ENCODE peak calls at places on chromosomes 16 and 17, in four cellular contexts. Y, Z, P and W are unnamed samples.

GRCh38 chr16:30032083-30032819 is 1.2 kb upstream of the TLCD3B start:
- DNase-seq in Z (peak; percentile 84), P (no peak), Y (peak; percentile 82), W (peak; percentile 89)

GRCh38 chr17:43634681-43635125 is 27.0 kb downstream of the MEOX1 start:
- DNase-seq in P (no peak), Y (peak; percentile 53), Z (no peak), W (no peak)

GRCh38 chr17:17156511-17156910 is 49.6 kb downstream of the PLD6 start:
- DNase-seq in P (no peak), Z (no peak), Y (no peak), W (no peak)

GRCh38 chr17:70677783-70678647 is 508.7 kb downstream of the KCNJ2 start:
- DNase-seq in Y (peak; percentile 75), P (no peak), Z (no peak), W (peak; percentile 67)

GRCh38 chr16:29925173-29925804 is 737 bp downstream of the KCTD13 start:
- DNase-seq in P (no peak), Y (no peak), Z (peak; percentile 23), W (no peak)

GRCh38 chr17:336110-337021 is 16.2 kb downstream of the RPH3AL start:
- DNase-seq in Y (no peak), P (no peak), Z (no peak), W (no peak)

GRCh38 chr17:40463122-40463550 is 19.9 kb downstream of the IGFBP4 start:
- DNase-seq in Y (no peak), Z (no peak), P (no peak), W (no peak)

GRCh38 chr16:6195966-6196365 is 1098.4 kb upstream of the EEF2KMT start:
- DNase-seq in P (no peak), Z (no peak), Y (no peak), W (no peak)

GRCh38 chr16:78543066-78543465 is 443.6 kb downstream of the WWOX start:
- DNase-seq in P (no peak), Z (no peak), Y (no peak), W (no peak)

GRCh38 chr16:1206326-1206725 is 18.7 kb downstream of the TPSG1 start:
- DNase-seq in Y (peak; percentile 23), Z (no peak), P (no peak), W (no peak)

GRCh38 chr17:64275016-64275415 is 12.0 kb upstream of the TEX2 start:
- DNase-seq in P (no peak), Y (no peak), Z (no peak), W (no peak)

GRCh38 chr17:59830007-59830630 is 62.6 kb downstream of the TUBD1 start:
- DNase-seq in Y (no peak), P (no peak), Z (no peak), W (no peak)

GRCh38 chr16:75931043-75931442 is 204.8 kb upstream of the CPHXL start:
- DNase-seq in Y (no peak), P (no peak), Z (no peak), W (no peak)
- TF ChIP-seq FOXK2 in Y (no peak), P (no peak), Z (no peak), W (no peak)

GRCh38 chr16:35516551-35516950 is 2057.1 kb downstream of the TP53TG3F start:
- DNase-seq in Z (no peak), Y (no peak), P (no peak), W (no peak)
- TF ChIP-seq FOXK2 in Z (no peak), Y (no peak), P (no peak), W (no peak)

DNA sequence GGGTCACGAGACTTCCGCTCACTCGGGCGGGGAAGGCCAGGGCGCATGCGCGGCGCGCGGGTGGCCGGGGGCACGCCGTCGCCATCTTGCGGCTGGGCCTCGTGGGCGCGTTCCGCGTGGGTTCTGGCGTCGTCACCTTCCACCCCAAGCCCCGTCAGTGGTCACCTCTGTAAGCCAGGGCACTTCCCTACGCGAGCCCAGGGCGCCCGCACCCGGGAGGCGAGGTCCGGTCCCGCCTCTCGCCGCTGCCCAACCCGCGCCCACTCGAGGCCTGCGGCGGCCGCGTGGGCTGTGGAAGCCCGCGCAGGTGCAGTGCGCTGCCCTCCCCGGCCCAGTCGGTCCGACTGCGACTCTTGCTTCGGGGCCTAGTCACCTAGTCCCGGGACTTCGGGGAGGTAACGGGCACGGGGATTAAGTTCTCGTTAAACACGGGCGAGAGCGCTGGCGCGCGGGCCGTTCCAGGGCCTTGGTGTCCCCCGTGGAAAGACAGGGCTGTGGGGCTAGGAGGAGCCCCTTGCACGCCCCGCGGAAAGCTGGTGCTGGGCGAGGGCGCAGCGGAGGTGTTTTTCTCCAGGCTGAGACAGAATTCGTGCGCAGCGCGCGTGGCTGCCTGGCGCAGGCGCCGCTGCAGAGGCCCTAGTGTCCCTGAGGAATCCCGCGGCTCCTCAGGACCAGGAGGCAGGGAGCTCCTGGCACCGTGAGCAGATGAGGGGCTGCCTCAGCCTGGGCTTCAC is 417 bp upstream of the ARHGDIA start:
- DNase-seq in Y (peak; percentile 86), Z (peak; percentile 95), P (peak; percentile 53), W (peak; percentile 96)
- TF ChIP-seq FOXK2 in Y (no peak), Z (peak; percentile 34), P (no peak), W (no peak)

DNA sequence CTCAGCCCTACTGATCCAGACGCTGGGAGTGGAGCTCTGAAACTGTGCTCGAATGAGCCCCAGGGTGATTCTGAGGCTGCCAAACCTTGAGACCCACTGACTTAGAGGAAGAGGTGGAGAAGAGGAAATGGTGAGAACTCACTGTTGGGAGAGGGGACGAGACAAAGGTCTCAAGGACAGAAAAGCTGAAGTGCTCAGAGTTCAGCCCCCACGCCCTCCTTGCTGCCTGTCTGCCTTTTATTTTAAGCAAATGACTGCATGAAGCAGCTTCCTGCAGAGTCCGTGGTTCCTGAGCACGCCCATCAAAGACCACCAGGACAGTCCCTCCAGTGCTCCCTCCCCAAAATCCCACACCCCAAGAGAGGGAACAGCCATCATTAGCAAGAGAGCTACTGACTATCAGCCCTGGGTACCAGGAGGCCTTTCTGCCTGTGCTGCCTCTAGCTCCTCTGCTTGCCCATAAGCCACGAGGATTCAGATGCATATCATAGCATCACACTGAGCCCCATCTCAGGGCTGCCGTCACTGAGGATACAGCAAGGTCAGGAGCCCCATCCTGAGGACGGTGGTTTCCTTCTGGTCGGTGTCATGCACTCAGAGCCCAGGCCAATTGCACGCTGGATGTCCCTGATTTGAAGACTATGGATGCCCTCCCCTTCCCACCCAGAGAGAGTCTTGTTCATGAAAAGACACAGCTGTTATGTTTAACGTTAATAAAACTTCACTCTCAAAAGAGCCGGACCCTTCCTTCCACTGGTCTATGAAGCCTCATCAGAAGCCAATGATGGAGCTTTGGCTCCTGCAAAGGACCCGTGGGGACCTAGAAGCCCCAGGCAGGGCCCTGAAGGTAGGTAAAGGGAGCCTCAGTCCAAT is 20.1 kb downstream of the COTL1 start:
- DNase-seq in Y (no peak), P (no peak), Z (no peak), W (no peak)
- TF ChIP-seq FOXK2 in Y (no peak), P (no peak), Z (no peak), W (no peak)

GRCh38 chr16:19864566-19864965 is 20.1 kb downstream of the GPRC5B start:
- DNase-seq in Z (no peak), Y (no peak), P (no peak), W (no peak)
- TF ChIP-seq FOXK2 in Z (no peak), Y (no peak), P (no peak), W (no peak)

GRCh38 chr17:55433629-55434422 is 12.2 kb upstream of the MMD start:
- DNase-seq in Z (no peak), P (no peak), Y (peak; percentile 99), W (no peak)

GRCh38 chr17:55430531-55431228 is 9.0 kb upstream of the MMD start:
- DNase-seq in Y (no peak), Z (no peak), P (no peak), W (no peak)

GRCh38 chr17:55434721-55435120 is 13.1 kb upstream of the MMD start:
- DNase-seq in Z (no peak), P (no peak), Y (no peak), W (no peak)

GRCh38 chr17:55433029-55433628 is 11.5 kb upstream of the MMD start:
- DNase-seq in Z (no peak), P (no peak), Y (peak; percentile 85), W (no peak)

GRCh38 chr17:55432358-55433028 is 10.9 kb upstream of the MMD start:
- DNase-seq in Y (no peak), Z (no peak), P (no peak), W (no peak)
- TF ChIP-seq FOXK2 in Y (no peak), Z (no peak), P (no peak), W (no peak)